ENCODE peak calls at places on chromosomes 4 and X, in five cellular contexts. X, V, R, W and M are unnamed samples.

GRCh38 chr4:182925298-182925738 is 8.1 kb upstream of the DCTD start:
- DNase-seq in X (peak), V (peak), R (peak), W (peak), M (peak)

GRCh38 chrX:54184474-54184873 is 1.4 kb upstream of the FAM120C start:
- DNase-seq in X (no peak), V (no peak), R (no peak), W (no peak), M (no peak)

GRCh38 chrX:78237127-78237526 is 90.3 kb downstream of the CYSLTR1 start:
- DNase-seq in X (no peak), V (no peak), R (no peak), W (no peak), M (no peak)

GRCh38 chrX:30570505-30570904 is 7.1 kb downstream of the TASL start:
- DNase-seq in X (no peak), V (no peak), R (no peak), W (peak), M (peak)

GRCh38 chr4:171334549-171334948 is 478.7 kb upstream of the GALNTL6 start:
- DNase-seq in X (no peak), V (no peak), R (no peak), W (no peak), M (no peak)

GRCh38 chr4:168098257-168098717 is 6.0 kb downstream of the ANXA10 start:
- DNase-seq in X (no peak), V (no peak), R (no peak), W (peak), M (no peak)

GRCh38 chr4:11130195-11130975 is 298.3 kb downstream of the HS3ST1 start:
- DNase-seq in X (no peak), V (no peak), R (no peak), W (no peak), M (no peak)

GRCh38 chr4:111269439-111269838 is 646.6 kb upstream of the PITX2 start:
- DNase-seq in X (no peak), V (no peak), R (no peak), W (peak), M (no peak)

GRCh38 chrX:109822861-109823260 is 89.8 kb upstream of the ACSL4 start:
- DNase-seq in X (no peak), V (no peak), R (no peak), W (peak), M (no peak)

GRCh38 chrX:129360175-129360574 is 163.1 kb downstream of the SMARCA1 start:
- DNase-seq in X (no peak), V (peak), R (peak), W (peak), M (peak)

GRCh38 chr4:185702147-185702663 is 109.8 kb downstream of the SORBS2 start:
- DNase-seq in X (no peak), V (no peak), R (no peak), W (no peak), M (no peak)

GRCh38 chrX:9339603-9340569 is 125.0 kb upstream of the TBL1X start:
- DNase-seq in X (peak), V (peak), R (no peak), W (no peak), M (peak)

GRCh38 chrX:115960440-115961084 is 210.0 kb upstream of the AGTR2 start:
- DNase-seq in X (no peak), V (peak), R (no peak), W (no peak), M (no peak)

GRCh38 chr4:48954314-48954713 is 31.8 kb upstream of the CWH43 start:
- DNase-seq in X (no peak), V (no peak), R (no peak), W (no peak), M (no peak)

GRCh38 chr4:184189966-184190365 is 27.7 kb downstream of the ENPP6 start:
- DNase-seq in X (no peak), V (no peak), R (no peak), W (no peak), M (no peak)

GRCh38 chr4:150906987-150907633 is 108.0 kb downstream of the LRBA start:
- DNase-seq in X (no peak), V (no peak), R (no peak), W (no peak), M (peak)

GRCh38 chrX:56784666-56785065 is 55.6 kb downstream of the NBDY start:
- DNase-seq in X (no peak), V (no peak), R (no peak), W (no peak), M (no peak)

GRCh38 chr4:106481801-106482200 is 113.2 kb upstream of the GIMD1 start:
- DNase-seq in X (no peak), V (no peak), R (no peak), W (no peak), M (no peak)

GRCh38 chr4:140085062-140085622 is 68.8 kb downstream of the MAML3 start:
- DNase-seq in X (no peak), V (no peak), R (no peak), W (no peak), M (no peak)

GRCh38 chr4:15781427-15782095 is 3.4 kb downstream of the CD38 start:
- DNase-seq in X (no peak), V (peak), R (no peak), W (no peak), M (no peak)

GRCh38 chr4:86453044-86453501 is 93.2 kb upstream of the MAPK10 start:
- DNase-seq in X (no peak), V (no peak), R (peak), W (no peak), M (no peak)

GRCh38 chr4:108345862-108346530 is 177.3 kb upstream of the LEF1 start:
- DNase-seq in X (no peak), V (no peak), R (no peak), W (no peak), M (no peak)

GRCh38 chrX:107567370-107567769 is 60.9 kb upstream of the PRPS1 start:
- DNase-seq in X (no peak), V (no peak), R (no peak), W (no peak), M (peak)

GRCh38 chr4:86523333-86523732 is 70.8 kb upstream of the PTPN13 start:
- DNase-seq in X (no peak), V (no peak), R (no peak), W (no peak), M (no peak)

GRCh38 chr4:140098481-140099132 is 55.4 kb downstream of the MAML3 start:
- DNase-seq in X (no peak), V (no peak), R (no peak), W (peak), M (no peak)

GRCh38 chr4:83851261-83852084 is 315.6 kb downstream of the GPAT3 start:
- DNase-seq in X (no peak), V (no peak), R (no peak), W (no peak), M (no peak)

GRCh38 chrX:22952011-22952410 is 47.7 kb upstream of the DDX53 start:
- DNase-seq in X (no peak), V (no peak), R (no peak), W (peak), M (peak)

GRCh38 chr4:99645036-99645435 is 12.6 kb downstream of the C4orf54 start:
- DNase-seq in X (no peak), V (no peak), R (no peak), W (no peak), M (no peak)

GRCh38 chr4:41517121-41517520 is 20.8 kb upstream of the LIMCH1 start:
- DNase-seq in X (no peak), V (no peak), R (no peak), W (no peak), M (no peak)

GRCh38 chrX:10310502-10310901 is 153.7 kb downstream of the CLCN4 start:
- DNase-seq in X (no peak), V (no peak), R (peak), W (no peak), M (no peak)

GRCh38 chrX:47674776-47675175 is 15.8 kb upstream of the UXT start:
- DNase-seq in X (no peak), V (no peak), R (no peak), W (no peak), M (no peak)

GRCh38 chrX:68936608-68937007 is 107.8 kb downstream of the EFNB1 start:
- DNase-seq in X (peak), V (peak), R (peak), W (no peak), M (no peak)

GRCh38 chr4:182188622-182189021 is 54.6 kb upstream of the TENM3 start:
- DNase-seq in X (no peak), V (no peak), R (no peak), W (no peak), M (no peak)

GRCh38 chr4:8328456-8328855 is 58.9 kb downstream of the HTRA3 start:
- DNase-seq in X (peak), V (no peak), R (no peak), W (no peak), M (no peak)

GRCh38 chr4:15786743-15787142 is 8.6 kb downstream of the CD38 start:
- DNase-seq in X (no peak), V (no peak), R (no peak), W (no peak), M (no peak)

GRCh38 chrX:123140904-123141303 is 43.2 kb upstream of the GRIA3 start:
- DNase-seq in X (no peak), V (no peak), R (no peak), W (no peak), M (no peak)

GRCh38 chrX:49184294-49185061 is 1.7 kb downstream of the PRICKLE3 start:
- DNase-seq in X (peak), V (peak), R (peak), W (peak), M (peak)

GRCh38 chr4:41418444-41418843 is 119.5 kb upstream of the LIMCH1 start:
- DNase-seq in X (no peak), V (peak), R (peak), W (no peak), M (no peak)

GRCh38 chrX:38943120-38943519 is 141.9 kb downstream of the MID1IP1 start:
- DNase-seq in X (no peak), V (no peak), R (no peak), W (no peak), M (no peak)
- TF ChIP-seq POLR2A in X (no peak), V (no peak), R (no peak), W (no peak), M (no peak)

GRCh38 chrX:71679575-71680207 is 12.3 kb downstream of the LOC101059915 start:
- DNase-seq in X (peak), V (no peak), R (no peak), W (no peak), M (no peak)
- TF ChIP-seq POLR2A in X (no peak), V (no peak), R (no peak), W (no peak), M (no peak)

DNA sequence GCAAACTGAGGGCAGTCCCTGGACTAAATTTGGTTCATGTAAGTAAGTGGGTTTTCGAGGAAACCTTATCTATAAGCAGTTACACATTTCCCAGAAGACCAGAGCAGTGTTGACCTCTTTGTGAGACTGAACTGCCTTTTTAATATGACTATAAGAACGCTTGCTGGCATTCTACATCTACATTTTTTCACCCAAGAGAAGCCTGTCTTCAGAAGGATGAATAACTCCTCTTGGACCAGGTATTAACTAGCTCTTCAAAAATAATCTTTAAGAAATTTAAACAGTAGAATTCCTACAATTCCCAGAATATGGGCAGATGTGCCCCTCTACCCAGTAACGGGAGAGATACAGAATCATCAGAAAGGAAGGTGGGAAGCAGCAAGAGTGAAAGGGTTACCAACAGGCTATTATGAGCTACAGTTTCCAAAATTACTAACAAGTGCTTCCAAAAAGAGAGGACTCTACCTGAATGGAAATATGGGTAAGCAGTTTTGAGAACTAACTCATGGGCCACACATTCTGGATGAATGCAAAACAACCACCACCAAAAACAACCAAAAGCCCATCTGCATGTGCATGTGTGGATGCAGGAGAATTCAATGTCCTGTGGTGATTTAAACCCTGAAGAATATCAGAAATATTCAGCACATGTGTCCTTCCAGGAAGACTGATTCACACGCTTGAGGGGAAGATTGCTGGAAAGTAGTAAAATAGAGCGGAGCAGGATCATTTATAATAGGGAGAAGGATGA is 17.4 kb downstream of the BBS12 start:
- DNase-seq in X (no peak), V (no peak), R (no peak), W (no peak), M (peak)
- TF ChIP-seq POLR2A in X (no peak), V (no peak), R (no peak), W (no peak), M (peak)

GRCh38 chr4:5215321-5215720 is 164.0 kb downstream of the STK32B start:
- DNase-seq in X (no peak), V (no peak), R (no peak), W (no peak), M (no peak)

GRCh38 chr4:5220028-5220427 is 168.7 kb downstream of the STK32B start:
- DNase-seq in X (no peak), V (no peak), R (no peak), W (peak), M (peak)

GRCh38 chr4:5222047-5222446 is 170.8 kb downstream of the STK32B start:
- DNase-seq in X (no peak), V (no peak), R (no peak), W (no peak), M (no peak)

GRCh38 chr4:5217411-5217810 is 166.1 kb downstream of the STK32B start:
- DNase-seq in X (no peak), V (no peak), R (no peak), W (no peak), M (no peak)

GRCh38 chr4:5218376-5219069 is 167.2 kb downstream of the STK32B start:
- DNase-seq in X (no peak), V (no peak), R (no peak), W (no peak), M (no peak)
- TF ChIP-seq POLR2A in X (no peak), V (no peak), R (no peak), W (no peak), M (no peak)